ENCODE peak calls at places on chromosome 12, in seven cellular contexts. One of them, this sample, is unnamed.

GRCh38 chr12:14284189-14284722 is 81.2 kb upstream of the ATF7IP start:
- DNase-seq in gastrocnemius medialis: no peak
- DNase-seq in breast epithelium: no peak
- DNase-seq in neural progenitor cell: peak
- DNase-seq in small intestine: no peak
- DNase-seq in WERI-Rb-1: no peak
- DNase-seq in transverse colon: no peak
- DNase-seq in this sample: peak

GRCh38 chr12:131816495-131816894 is 11.7 kb upstream of the MMP17 start:
- DNase-seq in gastrocnemius medialis: no peak
- DNase-seq in breast epithelium: no peak
- DNase-seq in neural progenitor cell: no peak
- DNase-seq in small intestine: no peak
- DNase-seq in WERI-Rb-1: no peak
- DNase-seq in transverse colon: no peak
- DNase-seq in this sample: no peak

GRCh38 chr12:5138845-5139244 is 95.2 kb downstream of the KCNA5 start:
- DNase-seq in gastrocnemius medialis: no peak
- DNase-seq in breast epithelium: no peak
- DNase-seq in neural progenitor cell: no peak
- DNase-seq in small intestine: no peak
- DNase-seq in WERI-Rb-1: no peak
- DNase-seq in transverse colon: no peak
- DNase-seq in this sample: peak

GRCh38 chr12:52741378-52742195 is 35.6 kb downstream of the KRT76 start:
- DNase-seq in gastrocnemius medialis: no peak
- DNase-seq in breast epithelium: peak
- DNase-seq in neural progenitor cell: peak
- DNase-seq in small intestine: peak
- DNase-seq in WERI-Rb-1: no peak
- DNase-seq in transverse colon: peak
- DNase-seq in this sample: peak

GRCh38 chr12:45598761-45599160 is 130.7 kb upstream of the ARID2 start:
- DNase-seq in gastrocnemius medialis: no peak
- DNase-seq in breast epithelium: no peak
- DNase-seq in neural progenitor cell: no peak
- DNase-seq in small intestine: no peak
- DNase-seq in WERI-Rb-1: no peak
- DNase-seq in transverse colon: no peak
- DNase-seq in this sample: no peak

GRCh38 chr12:111754671-111755070 is 12.1 kb upstream of the ALDH2 start:
- DNase-seq in gastrocnemius medialis: peak
- DNase-seq in breast epithelium: no peak
- DNase-seq in neural progenitor cell: no peak
- DNase-seq in small intestine: no peak
- DNase-seq in WERI-Rb-1: no peak
- DNase-seq in transverse colon: no peak
- DNase-seq in this sample: no peak

GRCh38 chr12:3951380-3952135 is 78.4 kb upstream of the PARP11 start:
- DNase-seq in gastrocnemius medialis: no peak
- DNase-seq in breast epithelium: no peak
- DNase-seq in neural progenitor cell: no peak
- DNase-seq in small intestine: no peak
- DNase-seq in WERI-Rb-1: no peak
- DNase-seq in transverse colon: no peak
- DNase-seq in this sample: no peak

GRCh38 chr12:14828896-14829295 is 14.4 kb downstream of the ART4 start:
- DNase-seq in gastrocnemius medialis: no peak
- DNase-seq in breast epithelium: no peak
- DNase-seq in neural progenitor cell: peak
- DNase-seq in small intestine: no peak
- DNase-seq in WERI-Rb-1: peak
- DNase-seq in transverse colon: no peak
- DNase-seq in this sample: peak

GRCh38 chr12:27382126-27382795 is 49.6 kb downstream of the BMAL2 start:
- DNase-seq in gastrocnemius medialis: no peak
- DNase-seq in breast epithelium: no peak
- DNase-seq in neural progenitor cell: no peak
- DNase-seq in small intestine: no peak
- DNase-seq in WERI-Rb-1: no peak
- DNase-seq in transverse colon: no peak
- DNase-seq in this sample: peak

GRCh38 chr12:100229036-100229635 is 28.5 kb downstream of the ACTR6 start:
- DNase-seq in gastrocnemius medialis: no peak
- DNase-seq in breast epithelium: no peak
- DNase-seq in neural progenitor cell: no peak
- DNase-seq in small intestine: peak
- DNase-seq in WERI-Rb-1: peak
- DNase-seq in transverse colon: no peak
- DNase-seq in this sample: peak

GRCh38 chr12:122422769-122423257 is 344 bp upstream of the CLIP1 start:
- DNase-seq in gastrocnemius medialis: no peak
- DNase-seq in breast epithelium: no peak
- DNase-seq in neural progenitor cell: peak
- DNase-seq in small intestine: peak
- DNase-seq in WERI-Rb-1: peak
- DNase-seq in transverse colon: peak
- DNase-seq in this sample: peak

GRCh38 chr12:76299536-76300296 is 48.5 kb downstream of the BBS10 start:
- DNase-seq in gastrocnemius medialis: peak
- DNase-seq in breast epithelium: no peak
- DNase-seq in neural progenitor cell: peak
- DNase-seq in small intestine: no peak
- DNase-seq in WERI-Rb-1: peak
- DNase-seq in transverse colon: no peak
- DNase-seq in this sample: peak

GRCh38 chr12:47394070-47394469 is 311.8 kb downstream of the RPAP3 start:
- DNase-seq in gastrocnemius medialis: no peak
- DNase-seq in breast epithelium: no peak
- DNase-seq in neural progenitor cell: no peak
- DNase-seq in small intestine: no peak
- DNase-seq in WERI-Rb-1: no peak
- DNase-seq in transverse colon: no peak
- DNase-seq in this sample: peak

GRCh38 chr12:18462437-18462836 is 201.1 kb downstream of the PIK3C2G start:
- DNase-seq in gastrocnemius medialis: no peak
- DNase-seq in breast epithelium: no peak
- DNase-seq in neural progenitor cell: no peak
- DNase-seq in small intestine: no peak
- DNase-seq in WERI-Rb-1: no peak
- DNase-seq in transverse colon: no peak
- DNase-seq in this sample: peak

GRCh38 chr12:108446766-108447165 is 68.3 kb upstream of the FICD start:
- DNase-seq in gastrocnemius medialis: no peak
- DNase-seq in breast epithelium: no peak
- DNase-seq in neural progenitor cell: no peak
- DNase-seq in small intestine: no peak
- DNase-seq in WERI-Rb-1: no peak
- DNase-seq in transverse colon: no peak
- DNase-seq in this sample: peak

GRCh38 chr12:69404851-69405365 is 45.4 kb downstream of the YEATS4 start:
- DNase-seq in gastrocnemius medialis: no peak
- DNase-seq in breast epithelium: no peak
- DNase-seq in neural progenitor cell: no peak
- DNase-seq in small intestine: no peak
- DNase-seq in WERI-Rb-1: no peak
- DNase-seq in transverse colon: no peak
- DNase-seq in this sample: no peak

GRCh38 chr12:56257071-56257470 is 1.1 kb downstream of the ANKRD52 start:
- DNase-seq in gastrocnemius medialis: peak
- DNase-seq in breast epithelium: no peak
- DNase-seq in neural progenitor cell: no peak
- DNase-seq in small intestine: no peak
- DNase-seq in WERI-Rb-1: no peak
- DNase-seq in transverse colon: no peak
- DNase-seq in this sample: no peak

GRCh38 chr12:47881826-47882427 is 22.9 kb downstream of the VDR start:
- DNase-seq in gastrocnemius medialis: peak
- DNase-seq in breast epithelium: no peak
- DNase-seq in neural progenitor cell: no peak
- DNase-seq in small intestine: peak
- DNase-seq in WERI-Rb-1: no peak
- DNase-seq in transverse colon: no peak
- DNase-seq in this sample: peak

GRCh38 chr12:119689935-119690500 is 22.1 kb downstream of the PRKAB1 start:
- DNase-seq in gastrocnemius medialis: no peak
- DNase-seq in breast epithelium: no peak
- DNase-seq in neural progenitor cell: no peak
- DNase-seq in small intestine: no peak
- DNase-seq in WERI-Rb-1: no peak
- DNase-seq in transverse colon: no peak
- DNase-seq in this sample: no peak

GRCh38 chr12:132986885-132987225 is 688 bp downstream of the ZNF26 start:
- DNase-seq in gastrocnemius medialis: no peak
- DNase-seq in breast epithelium: no peak
- DNase-seq in neural progenitor cell: peak
- DNase-seq in small intestine: peak
- DNase-seq in WERI-Rb-1: no peak
- DNase-seq in transverse colon: no peak
- DNase-seq in this sample: peak

GRCh38 chr12:114682920-114683708 is 861 bp downstream of the TBX3 start:
- DNase-seq in gastrocnemius medialis: peak
- DNase-seq in breast epithelium: no peak
- DNase-seq in neural progenitor cell: peak
- DNase-seq in small intestine: peak
- DNase-seq in WERI-Rb-1: peak
- DNase-seq in transverse colon: peak
- DNase-seq in this sample: peak
- H3K4me3 ChIP-seq in gastrocnemius medialis: peak
- H3K4me3 ChIP-seq in breast epithelium: peak
- H3K4me3 ChIP-seq in neural progenitor cell: peak
- H3K4me3 ChIP-seq in small intestine: peak
- H3K4me3 ChIP-seq in WERI-Rb-1: peak
- H3K4me3 ChIP-seq in transverse colon: peak
- H3K4me3 ChIP-seq in this sample: peak

DNA sequence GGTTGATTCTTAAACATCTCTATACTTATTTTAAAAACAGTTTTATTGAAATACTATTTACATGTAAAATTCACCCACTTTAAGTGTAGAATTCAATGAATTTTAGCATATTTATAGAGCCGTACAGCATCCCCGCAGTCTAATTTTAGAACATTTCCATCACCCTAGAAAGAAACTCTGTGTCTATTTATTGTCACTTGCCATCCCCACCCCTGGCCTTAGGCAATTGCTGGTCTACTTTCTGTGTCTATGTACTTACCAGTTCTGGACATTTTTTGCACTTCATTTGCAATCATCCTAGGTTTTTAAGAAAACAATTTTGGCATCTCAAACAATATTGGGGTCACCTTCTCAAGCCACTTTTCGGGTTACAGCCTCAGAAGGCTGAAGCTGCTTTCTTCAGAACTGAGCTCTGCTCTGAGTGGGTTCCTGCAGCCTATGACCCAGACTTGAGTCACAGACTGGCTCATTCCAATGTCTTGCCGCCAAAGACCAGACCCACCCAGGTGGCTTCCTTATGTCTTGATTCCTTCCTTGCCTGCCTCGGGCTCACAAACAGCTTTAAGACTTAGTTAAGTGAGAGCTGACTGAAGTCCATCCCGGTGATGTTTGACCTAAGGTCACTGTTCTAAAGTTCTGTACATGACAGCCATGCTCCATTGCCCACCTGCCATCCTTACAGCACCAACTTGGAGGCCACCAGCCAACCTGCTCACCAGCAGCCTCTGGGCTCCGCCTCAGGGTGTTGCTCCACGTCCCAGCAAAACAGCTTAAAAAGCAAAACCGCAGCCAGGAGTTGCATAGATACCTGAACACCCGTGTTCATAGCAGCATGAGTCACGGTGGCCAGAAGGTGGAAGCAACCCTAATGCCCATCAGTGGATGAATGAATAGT is 131.5 kb downstream of the CHST11 start:
- DNase-seq in gastrocnemius medialis: no peak
- DNase-seq in breast epithelium: no peak
- DNase-seq in neural progenitor cell: no peak
- DNase-seq in small intestine: peak
- DNase-seq in WERI-Rb-1: no peak
- DNase-seq in transverse colon: no peak
- DNase-seq in this sample: peak
- H3K4me3 ChIP-seq in gastrocnemius medialis: no peak
- H3K4me3 ChIP-seq in breast epithelium: no peak
- H3K4me3 ChIP-seq in neural progenitor cell: no peak
- H3K4me3 ChIP-seq in small intestine: no peak
- H3K4me3 ChIP-seq in WERI-Rb-1: no peak
- H3K4me3 ChIP-seq in transverse colon: no peak
- H3K4me3 ChIP-seq in this sample: no peak

DNA sequence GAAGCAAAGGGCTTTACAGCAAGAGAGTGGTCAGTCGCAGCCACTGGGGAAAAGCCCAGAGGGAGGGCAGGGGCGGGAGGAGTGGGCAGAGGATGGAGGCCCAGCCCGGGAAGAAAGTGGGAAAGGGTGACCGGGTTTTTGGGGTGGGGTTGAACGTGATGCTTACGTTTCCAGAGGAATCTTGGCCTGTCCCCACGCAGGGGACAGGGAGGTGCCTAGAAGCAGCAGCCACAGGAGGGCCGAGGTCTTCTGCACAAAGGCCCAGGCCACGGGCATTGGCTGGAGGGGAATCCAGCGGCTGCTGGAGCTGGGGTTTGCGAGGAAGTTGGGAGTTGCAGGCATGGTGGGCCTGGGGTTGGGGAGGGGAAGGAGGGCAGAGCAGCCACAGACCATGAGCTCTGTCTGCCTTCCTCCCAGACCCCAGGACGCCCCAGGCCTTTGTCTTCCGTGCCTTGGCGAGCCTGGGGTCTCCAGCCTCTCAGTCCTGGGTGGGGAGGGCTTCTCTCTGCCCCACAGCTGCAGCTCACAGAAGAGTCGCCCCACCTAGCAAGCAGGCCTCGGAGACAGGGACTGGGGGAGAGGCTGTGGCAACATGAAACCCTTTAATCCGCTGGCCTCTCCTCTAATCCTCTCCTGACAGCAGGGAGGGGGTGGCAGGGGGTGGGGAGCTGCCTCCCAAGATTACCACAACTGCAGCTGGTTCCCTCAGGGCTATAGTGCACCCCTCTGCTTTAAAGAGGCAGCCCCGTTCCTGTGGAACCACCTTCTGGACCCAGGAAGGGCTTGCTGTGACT is at the start of gene CACNA2D4:
- DNase-seq in gastrocnemius medialis: no peak
- DNase-seq in breast epithelium: no peak
- DNase-seq in neural progenitor cell: peak
- DNase-seq in small intestine: no peak
- DNase-seq in WERI-Rb-1: peak
- DNase-seq in transverse colon: no peak
- DNase-seq in this sample: no peak
- H3K4me3 ChIP-seq in gastrocnemius medialis: peak
- H3K4me3 ChIP-seq in breast epithelium: peak
- H3K4me3 ChIP-seq in neural progenitor cell: peak
- H3K4me3 ChIP-seq in small intestine: no peak
- H3K4me3 ChIP-seq in WERI-Rb-1: peak
- H3K4me3 ChIP-seq in transverse colon: no peak
- H3K4me3 ChIP-seq in this sample: no peak

DNA sequence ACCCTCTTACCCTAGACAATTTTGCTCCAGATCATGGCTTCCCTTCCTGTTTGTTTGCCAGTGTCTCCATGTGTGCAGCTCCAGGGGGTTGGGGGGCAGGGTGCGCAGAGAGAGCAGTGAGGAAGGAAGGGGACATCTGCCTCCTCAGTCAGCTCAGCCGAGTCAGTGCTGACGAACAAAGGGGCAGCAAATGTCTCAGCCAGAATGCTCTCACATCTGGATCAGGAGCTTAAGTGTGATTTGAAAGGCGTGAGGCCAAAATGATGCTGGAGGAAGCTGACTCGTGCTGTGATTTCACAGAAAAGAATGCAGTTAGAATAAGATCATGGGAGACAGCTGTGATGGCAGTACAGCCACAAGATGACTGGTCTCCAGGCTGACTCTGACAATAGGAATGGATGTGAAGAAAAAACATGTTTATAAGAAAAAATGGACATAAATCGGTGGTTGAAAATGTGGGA is 27.1 kb upstream of the CDK17 start:
- DNase-seq in gastrocnemius medialis: peak
- DNase-seq in breast epithelium: no peak
- DNase-seq in neural progenitor cell: peak
- DNase-seq in small intestine: no peak
- DNase-seq in WERI-Rb-1: peak
- DNase-seq in transverse colon: peak
- DNase-seq in this sample: peak
- H3K4me3 ChIP-seq in gastrocnemius medialis: no peak
- H3K4me3 ChIP-seq in breast epithelium: no peak
- H3K4me3 ChIP-seq in neural progenitor cell: no peak
- H3K4me3 ChIP-seq in small intestine: no peak
- H3K4me3 ChIP-seq in WERI-Rb-1: no peak
- H3K4me3 ChIP-seq in transverse colon: no peak
- H3K4me3 ChIP-seq in this sample: peak

This sample was measured in AG10803.